ENCODE peak calls at places on chromosomes 3 and 15, in five cellular contexts. One of them, this sample, is unnamed.

GRCh38 chr3:33115024-33115768 is 1.4 kb downstream of the CRTAP start:
- DNase-seq in HCT116: peak; percentile 40
- DNase-seq in IMR-90: peak; percentile 84
- DNase-seq in A549: peak; percentile 26
- DNase-seq in HepG2: no peak
- DNase-seq in this sample: peak; percentile 88

GRCh38 chr3:94967196-94967595 is 904.3 kb downstream of the NSUN3 start:
- DNase-seq in HepG2: no peak
- DNase-seq in A549: no peak
- DNase-seq in IMR-90: no peak
- DNase-seq in HCT116: no peak
- DNase-seq in this sample: no peak

GRCh38 chr3:61956236-61956635 is 394.9 kb downstream of the PTPRG start:
- DNase-seq in HepG2: no peak
- DNase-seq in HCT116: no peak
- DNase-seq in A549: no peak
- DNase-seq in IMR-90: peak; percentile 74
- DNase-seq in this sample: no peak

GRCh38 chr3:52452126-52452525 is 1.7 kb downstream of the TNNC1 start:
- DNase-seq in A549: no peak
- DNase-seq in HCT116: no peak
- DNase-seq in IMR-90: no peak
- DNase-seq in HepG2: no peak
- DNase-seq in this sample: no peak

GRCh38 chr3:152574461-152575079 is 260.4 kb upstream of the P2RY1 start:
- DNase-seq in A549: peak; percentile 36
- DNase-seq in IMR-90: peak; percentile 51
- DNase-seq in HepG2: peak; percentile 26
- DNase-seq in HCT116: peak; percentile 38
- DNase-seq in this sample: peak; percentile 20

GRCh38 chr3:171809513-171810277 is 588 bp downstream of the PLD1 start:
- DNase-seq in A549: peak; percentile 67
- DNase-seq in HepG2: peak; percentile 70
- DNase-seq in IMR-90: peak; percentile 95
- DNase-seq in HCT116: no peak
- DNase-seq in this sample: peak; percentile 70

GRCh38 chr3:134369231-134369741 is 5.0 kb downstream of the AMOTL2 start:
- DNase-seq in A549: no peak
- DNase-seq in IMR-90: peak; percentile 72
- DNase-seq in HepG2: no peak
- DNase-seq in HCT116: no peak
- DNase-seq in this sample: no peak

GRCh38 chr3:117202415-117202814 is 492.8 kb downstream of the TUSC7 start:
- DNase-seq in HCT116: no peak
- DNase-seq in HepG2: no peak
- DNase-seq in A549: no peak
- DNase-seq in IMR-90: peak; percentile 10
- DNase-seq in this sample: no peak

GRCh38 chr3:188832961-188833615 is 338.7 kb upstream of the TPRG1 start:
- DNase-seq in A549: no peak
- DNase-seq in IMR-90: no peak
- DNase-seq in HepG2: no peak
- DNase-seq in HCT116: no peak
- DNase-seq in this sample: no peak

GRCh38 chr15:26875476-26875850 is 8.6 kb downstream of the GABRA5 start:
- DNase-seq in HepG2: no peak
- DNase-seq in IMR-90: no peak
- DNase-seq in HCT116: no peak
- DNase-seq in A549: no peak
- DNase-seq in this sample: no peak

GRCh38 chr15:70142322-70143191 is 44.8 kb upstream of the TLE3 start:
- DNase-seq in HCT116: no peak
- DNase-seq in IMR-90: peak; percentile 85
- DNase-seq in HepG2: no peak
- DNase-seq in A549: no peak
- DNase-seq in this sample: no peak

GRCh38 chr15:94231728-94232086 is 346 bp downstream of the MCTP2 start:
- DNase-seq in HepG2: peak; percentile 7
- DNase-seq in IMR-90: no peak
- DNase-seq in A549: no peak
- DNase-seq in HCT116: no peak
- DNase-seq in this sample: no peak

GRCh38 chr3:158091526-158091925 is 14.7 kb downstream of the SHOX2 start:
- DNase-seq in IMR-90: peak; percentile 49
- DNase-seq in A549: peak; percentile 28
- DNase-seq in HCT116: no peak
- DNase-seq in HepG2: peak; percentile 15
- DNase-seq in this sample: peak; percentile 43

GRCh38 chr15:89096664-89097063 is 8.4 kb downstream of the ABHD2 start:
- DNase-seq in IMR-90: peak; percentile 68
- DNase-seq in HepG2: no peak
- DNase-seq in HCT116: no peak
- DNase-seq in A549: no peak
- DNase-seq in this sample: no peak

GRCh38 chr3:106542101-106542769 is 673.4 kb upstream of the CBLB start:
- DNase-seq in HCT116: no peak
- DNase-seq in HepG2: no peak
- DNase-seq in IMR-90: peak; percentile 55
- DNase-seq in A549: no peak
- DNase-seq in this sample: no peak

GRCh38 chr15:41809526-41810220 is 18.2 kb upstream of the JMJD7 start:
- DNase-seq in A549: no peak
- DNase-seq in IMR-90: no peak
- DNase-seq in HCT116: no peak
- DNase-seq in HepG2: no peak
- DNase-seq in this sample: no peak

GRCh38 chr3:43363621-43364266 is 77.4 kb downstream of the SNRK start:
- DNase-seq in HCT116: no peak
- DNase-seq in HepG2: no peak
- DNase-seq in A549: no peak
- DNase-seq in IMR-90: peak; percentile 51
- DNase-seq in this sample: no peak

GRCh38 chr3:193769437-193769836 is 176.4 kb downstream of the OPA1 start:
- DNase-seq in IMR-90: no peak
- DNase-seq in HCT116: no peak
- DNase-seq in A549: no peak
- DNase-seq in HepG2: no peak
- DNase-seq in this sample: no peak

GRCh38 chr15:26358708-26359107 is 414.2 kb downstream of the GABRB3 start:
- DNase-seq in IMR-90: no peak
- DNase-seq in HCT116: no peak
- DNase-seq in HepG2: no peak
- DNase-seq in A549: no peak
- DNase-seq in this sample: no peak

GRCh38 chr3:159978353-159978752 is 10.3 kb upstream of the IL12A start:
- DNase-seq in IMR-90: no peak
- DNase-seq in HepG2: peak; percentile 80
- DNase-seq in A549: no peak
- DNase-seq in HCT116: no peak
- DNase-seq in this sample: no peak

GRCh38 chr3:112333386-112334334 is 704 bp downstream of the CD200 start:
- DNase-seq in A549: no peak
- DNase-seq in IMR-90: no peak
- DNase-seq in HCT116: no peak
- DNase-seq in HepG2: no peak
- DNase-seq in this sample: no peak

GRCh38 chr3:148269816-148270215 is 427.9 kb upstream of the AGTR1 start:
- DNase-seq in HCT116: peak; percentile 12
- DNase-seq in HepG2: peak; percentile 5
- DNase-seq in IMR-90: peak; percentile 1
- DNase-seq in A549: no peak
- DNase-seq in this sample: no peak

GRCh38 chr3:100891033-100891432 is 102.2 kb downstream of the ABI3BP start:
- DNase-seq in HepG2: no peak
- DNase-seq in A549: no peak
- DNase-seq in IMR-90: peak; percentile 82
- DNase-seq in HCT116: no peak
- DNase-seq in this sample: no peak

GRCh38 chr3:100891827-100892226 is 101.4 kb downstream of the ABI3BP start:
- DNase-seq in HepG2: no peak
- DNase-seq in HCT116: no peak
- DNase-seq in IMR-90: peak; percentile 10
- DNase-seq in A549: no peak
- DNase-seq in this sample: no peak

GRCh38 chr15:80856809-80857377 is 77.7 kb downstream of the CEMIP start:
- DNase-seq in HCT116: peak; percentile 57
- DNase-seq in A549: peak; percentile 51
- DNase-seq in IMR-90: no peak
- DNase-seq in HepG2: peak; percentile 97
- DNase-seq in this sample: no peak

GRCh38 chr3:73600293-73600938 is 24.3 kb downstream of the PDZRN3 start:
- DNase-seq in IMR-90: peak; percentile 42
- DNase-seq in HepG2: no peak
- DNase-seq in A549: no peak
- DNase-seq in HCT116: no peak
- DNase-seq in this sample: no peak

GRCh38 chr3:30988774-30989173 is 94.3 kb upstream of the GADL1 start:
- DNase-seq in IMR-90: no peak
- DNase-seq in A549: no peak
- DNase-seq in HCT116: no peak
- DNase-seq in HepG2: no peak
- DNase-seq in this sample: no peak

GRCh38 chr3:15055019-15055557 is 10.0 kb downstream of the MRPS25 start:
- DNase-seq in IMR-90: peak; percentile 59
- DNase-seq in HepG2: no peak
- DNase-seq in HCT116: no peak
- DNase-seq in A549: no peak
- DNase-seq in this sample: peak; percentile 35

GRCh38 chr15:42691308-42691707 is 45.6 kb downstream of the CDAN1 start:
- DNase-seq in IMR-90: no peak
- DNase-seq in HepG2: no peak
- DNase-seq in A549: no peak
- DNase-seq in HCT116: no peak
- DNase-seq in this sample: peak; percentile 21

GRCh38 chr3:93907132-93907531 is 66.6 kb downstream of the PROS1 start:
- DNase-seq in HepG2: no peak
- DNase-seq in HCT116: no peak
- DNase-seq in A549: no peak
- DNase-seq in IMR-90: no peak
- DNase-seq in this sample: no peak

GRCh38 chr3:157832588-157832987 is 273.6 kb downstream of the SHOX2 start:
- DNase-seq in HCT116: no peak
- DNase-seq in IMR-90: no peak
- DNase-seq in HepG2: no peak
- DNase-seq in A549: no peak
- DNase-seq in this sample: no peak

GRCh38 chr15:77889009-77889806 is 188.3 kb downstream of the TBC1D2B start:
- DNase-seq in A549: no peak
- DNase-seq in HepG2: no peak
- DNase-seq in HCT116: no peak
- DNase-seq in IMR-90: no peak
- DNase-seq in this sample: no peak

GRCh38 chr3:187702507-187703033 is at the start of gene RTP2:
- DNase-seq in HCT116: no peak
- DNase-seq in HepG2: no peak
- DNase-seq in A549: no peak
- DNase-seq in IMR-90: no peak
- DNase-seq in this sample: no peak

DNA sequence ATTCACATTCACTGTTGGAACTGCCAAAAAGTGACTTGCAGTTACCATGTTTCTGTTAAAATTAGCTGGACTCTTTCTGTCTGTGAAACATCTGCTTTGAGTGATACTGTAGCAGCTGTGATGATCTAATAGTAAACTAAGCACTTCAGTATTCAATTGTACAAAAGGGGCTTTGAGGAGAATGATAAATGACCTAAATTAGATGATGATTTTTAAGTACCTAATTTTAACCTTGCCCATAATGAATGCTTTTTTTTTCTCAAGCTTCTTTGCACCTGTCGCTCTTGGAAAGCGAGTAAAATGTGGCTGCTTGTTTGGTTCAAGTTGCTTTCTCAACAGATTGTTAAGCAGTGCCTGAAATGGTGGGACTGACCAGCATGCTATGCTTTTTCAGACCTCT is 752.3 kb downstream of the EPHA3 start:
- DNase-seq in HCT116: no peak
- DNase-seq in HepG2: no peak
- DNase-seq in A549: no peak
- DNase-seq in IMR-90: no peak
- DNase-seq in this sample: no peak
- TF ChIP-seq CEBPB in HCT116: no peak
- TF ChIP-seq CEBPB in HepG2: no peak
- TF ChIP-seq CEBPB in A549: no peak
- TF ChIP-seq CEBPB in IMR-90: no peak
- TF ChIP-seq CEBPB in this sample: no peak

DNA sequence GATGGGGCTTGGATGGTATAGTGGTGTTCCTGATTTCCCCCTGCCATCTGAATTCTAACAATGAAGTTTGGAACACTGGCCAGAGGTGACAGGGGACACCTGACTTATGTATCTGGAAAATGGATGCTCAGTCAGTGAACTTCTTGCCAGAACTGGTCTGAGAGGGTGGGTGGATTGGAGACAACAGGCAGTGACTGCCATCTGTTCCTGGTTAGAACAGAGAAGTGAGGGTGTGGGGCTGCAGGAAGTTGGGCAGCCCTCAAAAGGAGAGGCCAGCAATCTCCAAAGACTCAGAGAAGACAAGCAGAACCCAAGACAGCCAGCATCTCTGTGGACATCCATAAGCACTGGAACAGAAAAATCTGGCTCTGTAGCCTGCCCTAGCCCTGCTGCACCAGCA is 50.5 kb downstream of the ANP32A start:
- DNase-seq in HepG2: no peak
- DNase-seq in A549: no peak
- DNase-seq in IMR-90: no peak
- DNase-seq in HCT116: no peak
- DNase-seq in this sample: no peak
- TF ChIP-seq CEBPB in HepG2: no peak
- TF ChIP-seq CEBPB in A549: no peak
- TF ChIP-seq CEBPB in IMR-90: no peak
- TF ChIP-seq CEBPB in HCT116: no peak
- TF ChIP-seq CEBPB in this sample: no peak

DNA sequence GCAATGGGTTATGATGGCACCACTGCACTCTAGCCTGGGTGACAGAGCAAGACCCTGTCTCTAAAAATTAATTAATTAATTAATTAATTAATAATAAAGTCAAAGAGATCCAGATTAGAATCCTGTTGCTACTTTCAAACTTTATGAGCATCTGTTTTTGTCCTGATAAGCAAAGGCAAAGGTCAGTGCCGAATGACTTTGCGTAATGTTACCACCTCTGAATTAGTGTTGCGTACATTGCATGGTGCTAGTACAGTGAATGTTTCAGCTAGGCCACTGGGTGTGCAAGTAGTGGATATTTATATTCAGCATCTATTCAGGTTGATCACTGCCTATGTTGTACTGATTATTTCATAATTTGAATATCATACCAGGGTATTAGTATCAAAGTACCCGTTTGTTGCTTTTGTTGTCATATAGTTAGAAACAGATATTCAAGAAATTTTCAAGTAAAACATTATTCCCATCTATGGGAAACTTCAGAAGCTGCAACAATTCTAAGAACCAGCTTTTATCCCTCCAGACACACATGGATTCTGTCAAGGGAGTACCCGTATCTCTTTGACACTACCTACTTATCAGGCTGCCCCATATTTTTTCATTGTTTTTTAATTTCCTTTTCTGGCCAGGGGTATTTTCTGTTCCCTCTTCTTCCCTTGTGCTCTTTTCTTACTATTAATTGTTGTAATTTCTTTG is 127.1 kb upstream of the GRM7 start:
- DNase-seq in IMR-90: no peak
- DNase-seq in HepG2: no peak
- DNase-seq in A549: no peak
- DNase-seq in HCT116: no peak
- DNase-seq in this sample: peak; percentile 12
- TF ChIP-seq CEBPB in IMR-90: no peak
- TF ChIP-seq CEBPB in HepG2: no peak
- TF ChIP-seq CEBPB in A549: no peak
- TF ChIP-seq CEBPB in HCT116: no peak
- TF ChIP-seq CEBPB in this sample: peak; percentile 33

GRCh38 chr3:190092250-190092649 is 28.4 kb downstream of the P3H2 start:
- DNase-seq in HepG2: no peak
- DNase-seq in IMR-90: peak; percentile 91
- DNase-seq in HCT116: no peak
- DNase-seq in A549: no peak
- DNase-seq in this sample: no peak
- TF ChIP-seq CEBPB in HepG2: no peak
- TF ChIP-seq CEBPB in IMR-90: no peak
- TF ChIP-seq CEBPB in HCT116: no peak
- TF ChIP-seq CEBPB in A549: no peak
- TF ChIP-seq CEBPB in this sample: no peak

This sample was measured in K562.